ENCODE peak calls at places on chromosomes 16 and 17, in four cellular contexts. U, X, Q and C are unnamed samples.

GRCh38 chr16:4315185-4316102 is at the start of gene GLIS2:
- DNase-seq in U (no peak), X (no peak), Q (peak), C (peak)

GRCh38 chr16:89623511-89624232 is 10.2 kb downstream of the DPEP1 start:
- DNase-seq in U (no peak), X (no peak), Q (no peak), C (no peak)

GRCh38 chr17:80997471-80998387 is 6.1 kb downstream of the CHMP6 start:
- DNase-seq in U (no peak), X (no peak), Q (no peak), C (no peak)

GRCh38 chr16:17380613-17381012 is 90.1 kb downstream of the XYLT1 start:
- DNase-seq in U (no peak), X (no peak), Q (no peak), C (no peak)

GRCh38 chr16:85028638-85029412 is 1.2 kb downstream of the KIAA0513 start:
- DNase-seq in U (peak), X (no peak), Q (peak), C (no peak)

GRCh38 chr17:50100480-50100883 is 5.3 kb downstream of the PDK2 start:
- DNase-seq in U (no peak), X (no peak), Q (peak), C (no peak)

GRCh38 chr17:73064084-73064938 is 28.2 kb downstream of the SLC39A11 start:
- DNase-seq in U (peak), X (no peak), Q (no peak), C (no peak)

GRCh38 chr17:77916771-77917481 is 41.6 kb upstream of the TNRC6C start:
- DNase-seq in U (no peak), X (no peak), Q (no peak), C (no peak)

GRCh38 chr16:20851601-20852000 is 45.3 kb downstream of the REXO5 start:
- DNase-seq in U (no peak), X (peak), Q (peak), C (peak)

GRCh38 chr17:28811594-28812135 is 30.9 kb downstream of the FAM222B start:
- DNase-seq in U (no peak), X (no peak), Q (peak), C (no peak)